ENCODE peak calls at places on chromosomes 13 and 19, in five cellular contexts. J is fibroblast of lung, N is K562, G is colonic mucosa, B is mesenchymal stem cell. D is an unnamed sample.

GRCh38 chr19:46571495-46571894 is 29.6 kb upstream of the CALM3 start:
- DNase-seq in J (no peak), N (peak; percentile 46), G (no peak), B (peak; percentile 36), D (peak; percentile 92)

GRCh38 chr19:50461066-50461875 is 15.0 kb upstream of the EMC10 start:
- DNase-seq in J (peak; percentile 49), N (peak; percentile 78), G (peak; percentile 65), B (peak; percentile 68), D (peak; percentile 90)

GRCh38 chr19:6970478-6970877 is 50.8 kb downstream of the MBD3L2B start:
- DNase-seq in J (no peak), N (peak; percentile 34), G (no peak), B (no peak), D (no peak)

GRCh38 chr13:27168086-27168485 is 3.5 kb downstream of the USP12 start:
- DNase-seq in J (no peak), N (no peak), G (no peak), B (no peak), D (no peak)

GRCh38 chr19:45177817-45178261 is at the start of gene TRAPPC6A:
- DNase-seq in J (peak; percentile 74), N (no peak), G (no peak), B (peak; percentile 89), D (no peak)

GRCh38 chr19:57302727-57303401 is 17.4 kb upstream of the ZNF543 start:
- DNase-seq in J (peak; percentile 73), N (no peak), G (no peak), B (peak; percentile 53), D (peak; percentile 66)

GRCh38 chr13:112244495-112245177 is 131.5 kb upstream of the SPACA7 start:
- DNase-seq in J (no peak), N (no peak), G (peak; percentile 6), B (no peak), D (peak; percentile 27)

GRCh38 chr13:112580912-112581311 is 7.0 kb downstream of the TUBGCP3 start:
- DNase-seq in J (no peak), N (no peak), G (no peak), B (no peak), D (no peak)

GRCh38 chr13:91767681-91768080 is 369.3 kb downstream of the GPC5 start:
- DNase-seq in J (no peak), N (no peak), G (no peak), B (peak; percentile 43), D (no peak)

GRCh38 chr13:34545461-34545860 is 396.6 kb upstream of the NBEA start:
- DNase-seq in J (no peak), N (no peak), G (no peak), B (no peak), D (no peak)

GRCh38 chr13:91347212-91347995 is at the start of gene MIR17HG:
- DNase-seq in J (peak; percentile 87), N (peak; percentile 100), G (peak; percentile 94), B (peak; percentile 86), D (peak; percentile 95)

GRCh38 chr19:5032101-5032967 is 63.4 kb downstream of the KDM4B start:
- DNase-seq in J (no peak), N (no peak), G (no peak), B (peak; percentile 66), D (no peak)

GRCh38 chr19:14480695-14481069 is 5.5 kb upstream of the PTGER1 start:
- DNase-seq in J (peak; percentile 71), N (no peak), G (no peak), B (peak; percentile 67), D (no peak)

GRCh38 chr13:42041684-42042035 is 6.8 kb upstream of the DGKH start:
- DNase-seq in J (peak; percentile 59), N (peak; percentile 8), G (peak; percentile 71), B (peak; percentile 78), D (peak; percentile 86)

GRCh38 chr13:80116107-80116506 is 224.8 kb downstream of the SPRY2 start:
- DNase-seq in J (peak; percentile 86), N (no peak), G (no peak), B (peak; percentile 62), D (no peak)

GRCh38 chr13:30905932-30906383 is at the start of gene MEDAG:
- DNase-seq in J (peak; percentile 82), N (no peak), G (peak; percentile 39), B (peak; percentile 52), D (no peak)

GRCh38 chr13:48320906-48321510 is 17.5 kb downstream of the RB1 start:
- DNase-seq in J (no peak), N (no peak), G (no peak), B (no peak), D (no peak)

GRCh38 chr13:106418556-106418955 is 116.9 kb downstream of the EFNB2 start:
- DNase-seq in J (peak; percentile 74), N (no peak), G (no peak), B (no peak), D (no peak)

GRCh38 chr13:50107205-50107604 is 92.0 kb downstream of the KCNRG start:
- DNase-seq in J (peak; percentile 45), N (no peak), G (no peak), B (peak; percentile 12), D (no peak)

GRCh38 chr13:111043575-111043982 is 71.5 kb upstream of the ARHGEF7 start:
- DNase-seq in J (no peak), N (peak; percentile 24), G (no peak), B (peak; percentile 82), D (no peak)

GRCh38 chr19:7507884-7508283 is 8.0 kb upstream of the ZNF358 start:
- DNase-seq in J (peak; percentile 82), N (peak; percentile 91), G (peak; percentile 87), B (peak; percentile 94), D (peak; percentile 96)

GRCh38 chr19:18756896-18757295 is 34.2 kb downstream of the COMP start:
- DNase-seq in J (no peak), N (no peak), G (no peak), B (no peak), D (no peak)

GRCh38 chr13:24221007-24221406 is 60.5 kb downstream of the SPATA13 start:
- DNase-seq in J (no peak), N (no peak), G (no peak), B (peak; percentile 45), D (no peak)

GRCh38 chr19:1718382-1719315 is 34.7 kb upstream of the ONECUT3 start:
- DNase-seq in J (no peak), N (peak; percentile 61), G (no peak), B (no peak), D (peak; percentile 56)
- H3K9ac ChIP-seq in J (no peak overlapping the region), N (peak overlapping the region; percentile 64), G (no peak overlapping the region), B (no peak overlapping the region), D (no peak overlapping the region)

DNA sequence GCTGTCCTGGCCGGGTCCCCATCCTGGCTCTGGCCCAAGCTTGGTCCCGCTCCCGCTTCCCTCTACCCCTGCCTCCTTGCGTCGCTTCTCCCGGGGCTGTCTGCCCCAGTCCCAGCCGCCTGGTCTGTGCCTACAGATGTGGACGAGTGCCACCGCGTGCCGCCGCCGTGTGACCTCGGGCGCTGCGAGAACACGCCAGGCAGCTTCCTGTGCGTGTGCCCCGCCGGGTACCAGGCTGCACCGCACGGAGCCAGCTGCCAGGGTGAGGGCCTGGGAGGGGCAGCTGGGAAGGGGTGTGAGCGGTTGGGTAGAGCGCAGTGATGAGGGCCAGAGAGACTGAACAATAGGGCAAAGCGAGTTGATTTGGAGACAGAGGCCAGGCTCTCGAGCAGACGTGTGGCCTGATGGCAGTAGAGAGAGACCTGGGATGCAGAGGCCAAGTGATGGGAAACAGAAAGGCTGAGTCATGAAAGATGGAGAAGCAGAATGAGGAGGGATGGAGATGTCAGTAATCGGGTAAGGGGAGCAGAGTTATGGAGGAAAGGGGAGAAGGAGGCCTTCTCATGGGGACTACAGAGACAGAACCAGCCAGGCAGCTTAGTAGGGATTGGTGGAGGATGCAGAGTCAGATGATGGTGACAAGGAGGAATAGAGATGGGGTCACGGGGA is 9.4 kb downstream of the LTBP4 start:
- DNase-seq in J (no peak), N (no peak), G (peak; percentile 77), B (no peak), D (no peak)
- H3K9ac ChIP-seq in J (no peak overlapping the region), N (peak overlapping the region; percentile 88), G (peak overlapping the region; percentile 49), B (no peak overlapping the region), D (no peak overlapping the region)

DNA sequence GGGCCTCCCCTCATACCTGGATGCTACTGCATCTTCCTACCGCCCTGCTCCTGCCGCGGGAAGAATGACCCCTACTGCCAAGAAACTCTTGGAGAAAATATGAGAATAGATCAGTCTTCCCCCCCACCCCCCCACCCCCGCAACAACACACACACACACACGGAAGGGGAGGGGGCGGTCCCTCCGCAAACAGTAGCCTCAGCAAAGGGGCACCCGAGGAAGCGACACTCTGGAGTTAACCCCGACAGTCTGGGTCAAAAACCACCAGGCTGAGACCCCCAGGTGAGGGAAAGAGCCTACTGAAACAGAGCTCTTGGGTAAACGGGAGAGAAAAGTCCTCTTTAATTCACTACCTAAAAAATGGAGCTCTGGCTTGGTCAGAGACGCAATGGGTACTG is 1.2 kb downstream of the MED26 start:
- DNase-seq in J (peak; percentile 23), N (no peak), G (no peak), B (no peak), D (no peak)
- H3K9ac ChIP-seq in J (peak overlapping the region; percentile 89), N (peak overlapping the region; percentile 98), G (peak overlapping the region; percentile 97), B (peak overlapping the region; percentile 98), D (peak overlapping the region; percentile 58)

DNA sequence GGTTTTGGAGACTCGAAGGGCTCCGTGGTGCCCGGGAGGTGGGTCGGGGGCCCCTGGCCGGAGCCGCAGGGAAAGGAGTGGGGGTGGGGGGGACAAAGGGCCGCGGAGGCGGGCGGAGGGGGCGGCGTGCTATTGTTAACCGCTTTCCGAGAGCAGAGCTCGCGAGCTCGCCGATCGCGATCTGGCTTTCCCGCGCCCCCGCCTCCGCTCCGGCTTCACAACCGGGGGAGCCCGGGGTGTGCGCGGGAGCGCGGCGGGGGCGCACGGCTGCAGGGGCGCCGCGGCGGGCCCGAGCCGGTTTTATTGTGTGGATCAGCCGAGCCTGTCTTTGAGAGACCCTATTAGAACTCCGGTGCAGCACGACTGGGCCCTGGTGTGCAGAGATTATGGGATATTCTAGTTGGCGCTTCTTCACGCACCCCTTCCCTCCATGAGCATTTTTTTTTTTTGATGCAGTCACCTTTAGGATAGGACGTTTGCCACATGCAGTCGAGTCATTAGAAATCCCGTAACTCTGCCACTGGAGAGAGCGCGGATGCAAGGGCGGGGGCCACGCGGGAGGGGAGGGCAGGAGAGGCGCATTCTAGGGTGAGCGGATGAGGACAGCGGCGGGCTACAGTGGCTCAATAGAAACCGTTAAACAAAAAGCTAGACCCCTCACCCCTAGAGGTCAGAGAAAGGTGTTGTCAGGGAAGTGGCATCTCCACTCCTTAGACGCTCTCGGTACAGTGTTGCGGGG is 3.6 kb downstream of the FGF9 start:
- DNase-seq in J (no peak), N (peak; percentile 29), G (peak; percentile 36), B (no peak), D (peak; percentile 72)
- H3K9ac ChIP-seq in J (no peak overlapping the region), N (no peak overlapping the region), G (peak overlapping the region; percentile 53), B (no peak overlapping the region), D (no peak overlapping the region)

GRCh38 chr19:15532779-15533521 is 24.6 kb downstream of the CYP4F22 start:
- DNase-seq in J (no peak), N (no peak), G (no peak), B (no peak), D (no peak)
- H3K9ac ChIP-seq in J (no peak overlapping the region), N (no peak overlapping the region), G (no peak overlapping the region), B (no peak overlapping the region), D (no peak overlapping the region)